ENCODE peak calls at places on chromosomes 4 and X, in six cellular contexts. Q, B, D, X, K and P are unnamed samples.

GRCh38 chr4:4320528-4320927 is 30.5 kb downstream of the ZBTB49 start:
- DNase-seq in K (no peak), B (no peak), X (no peak), Q (no peak), D (no peak), P (no peak)

GRCh38 chr4:22573198-22573597 is 57.3 kb upstream of the ADGRA3 start:
- DNase-seq in K (no peak), B (no peak), D (no peak), Q (no peak), X (no peak), P (no peak)

GRCh38 chrX:107324493-107325310 is 118.3 kb downstream of the DNAAF6 start:
- DNase-seq in D (peak), K (peak), Q (peak), B (peak), X (peak), P (peak)

GRCh38 chrX:39950035-39950688 is 147.6 kb downstream of the BCOR start:
- DNase-seq in X (no peak), Q (peak), B (peak), K (no peak), D (no peak), P (no peak)

GRCh38 chrX:39242187-39242586 is 440.9 kb downstream of the MID1IP1 start:
- DNase-seq in K (peak), X (no peak), Q (no peak), D (no peak), B (peak), P (peak)

GRCh38 chrX:28586291-28586690 is 955 bp upstream of the IL1RAPL1 start:
- DNase-seq in D (peak), X (no peak), Q (peak), B (peak), K (no peak), P (peak)

GRCh38 chr4:6658204-6658585 is 17.7 kb downstream of the MRFAP1 start:
- DNase-seq in K (no peak), D (no peak), Q (no peak), X (no peak), B (no peak), P (no peak)

GRCh38 chrX:50814701-50815476 is 895 bp upstream of the SHROOM4 start:
- DNase-seq in B (peak), X (no peak), Q (peak), K (no peak), D (no peak), P (no peak)

GRCh38 chr4:61853041-61853440 is 652.9 kb downstream of the ADGRL3 start:
- DNase-seq in X (no peak), D (no peak), K (no peak), Q (no peak), B (no peak), P (peak)

GRCh38 chr4:89486042-89486441 is 178.4 kb upstream of the GPRIN3 start:
- DNase-seq in Q (peak), D (no peak), B (peak), X (no peak), K (peak), P (no peak)

GRCh38 chr4:54118850-54119589 is 19.1 kb downstream of the GSX2 start:
- DNase-seq in D (no peak), K (no peak), X (no peak), B (peak), Q (peak), P (no peak)

GRCh38 chr4:108681321-108681809 is 31.0 kb downstream of the OSTC start:
- DNase-seq in B (no peak), K (no peak), Q (no peak), X (no peak), D (no peak), P (no peak)

GRCh38 chrX:78105944-78106650 is 2.0 kb downstream of the PGK1 start:
- DNase-seq in K (no peak), Q (no peak), X (no peak), D (no peak), B (no peak), P (no peak)

GRCh38 chr4:66681962-66682361 is 863.3 kb downstream of the CENPC start:
- DNase-seq in D (no peak), X (no peak), B (peak), K (no peak), Q (peak), P (no peak)

GRCh38 chrX:150258176-150258425 is 105.0 kb upstream of the MAMLD1 start:
- DNase-seq in K (no peak), Q (no peak), B (no peak), X (no peak), D (no peak), P (no peak)

GRCh38 chrX:51608071-51608470 is 10.6 kb downstream of the CENPVL3 start:
- DNase-seq in D (no peak), Q (peak), K (no peak), X (no peak), B (peak), P (no peak)

GRCh38 chrX:139831689-139832456 is 101.0 kb downstream of the ATP11C start:
- DNase-seq in X (no peak), K (no peak), D (no peak), B (peak), Q (peak), P (no peak)

GRCh38 chr4:10182446-10183424 is 66.1 kb upstream of the WDR1 start:
- DNase-seq in D (no peak), Q (no peak), X (no peak), K (no peak), B (no peak), P (no peak)

GRCh38 chrX:17740137-17741122 is 3.1 kb downstream of the SCML1 start:
- DNase-seq in K (no peak), Q (no peak), B (no peak), D (no peak), X (no peak), P (no peak)

GRCh38 chr4:119268466-119268865 is 53.5 kb downstream of the FABP2 start:
- DNase-seq in X (no peak), D (no peak), B (no peak), Q (no peak), K (peak), P (no peak)

GRCh38 chrX:40947276-40947675 is 138.0 kb upstream of the USP9X start:
- DNase-seq in K (peak), B (peak), D (no peak), Q (peak), X (no peak), P (no peak)

GRCh38 chr4:122346036-122346435 is 32.8 kb upstream of the ADAD1 start:
- DNase-seq in D (no peak), X (no peak), K (no peak), B (peak), Q (peak), P (no peak)

GRCh38 chrX:70264784-70265183 is 3.4 kb upstream of the ARR3 start:
- DNase-seq in D (no peak), K (no peak), X (no peak), B (no peak), Q (no peak), P (no peak)

GRCh38 chrX:95733426-95733825 is 951.2 kb upstream of the DIAPH2 start:
- DNase-seq in B (no peak), K (no peak), X (no peak), Q (no peak), D (peak), P (no peak)

GRCh38 chrX:95728446-95728845 is 956.2 kb upstream of the DIAPH2 start:
- DNase-seq in K (no peak), Q (no peak), X (no peak), B (no peak), D (peak), P (no peak)
- H4K91ac ChIP-seq in K (no peak), Q (no peak), X (no peak), B (no peak), D (no peak), P (no peak)

GRCh38 chrX:115017455-115017854 is at the start of gene IL13RA2:
- DNase-seq in K (peak), X (no peak), B (peak), D (no peak), Q (no peak), P (no peak)

GRCh38 chrX:115018944-115019343 is 1.5 kb upstream of the IL13RA2 start:
- DNase-seq in B (no peak), K (no peak), X (no peak), D (no peak), Q (no peak), P (no peak)

GRCh38 chrX:115013705-115014104 is 3.7 kb downstream of the IL13RA2 start:
- DNase-seq in D (no peak), K (peak), X (no peak), Q (peak), B (peak), P (no peak)

GRCh38 chrX:115021121-115021520 is 3.7 kb upstream of the IL13RA2 start:
- DNase-seq in X (no peak), B (no peak), Q (peak), D (no peak), K (peak), P (no peak)

DNA sequence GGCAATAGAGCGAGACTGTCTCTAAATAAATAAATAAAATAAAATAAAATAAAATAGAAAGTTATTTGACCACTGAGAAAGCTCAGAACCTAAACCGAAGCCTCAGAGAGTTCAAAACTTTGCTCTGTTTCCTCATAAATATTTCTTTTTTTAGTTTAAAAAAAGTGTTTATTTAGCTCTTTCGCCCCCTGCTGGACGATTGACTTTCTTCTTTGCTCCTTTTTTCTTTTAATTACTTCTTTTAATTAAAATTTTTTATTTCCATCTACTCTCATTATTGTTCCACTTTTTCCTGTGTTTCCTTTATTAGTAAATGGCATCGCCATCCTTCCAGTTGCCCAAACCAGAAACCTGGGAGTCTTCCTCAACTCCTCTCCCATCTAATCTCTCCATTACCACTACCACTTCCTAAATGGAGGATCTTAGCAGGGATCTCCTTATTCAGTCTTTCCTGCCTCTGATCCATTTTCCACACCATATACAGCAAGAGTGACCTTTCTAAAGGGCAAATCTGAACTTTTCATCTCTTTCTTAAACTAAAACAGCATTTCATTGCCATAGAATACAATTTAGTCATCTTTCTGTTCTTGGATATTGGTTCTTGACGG is 728 bp upstream of the IL13RA2 start:
- DNase-seq in Q (no peak), B (no peak), K (peak), X (no peak), D (no peak), P (no peak)
- H4K91ac ChIP-seq in Q (no peak), B (no peak), K (no peak), X (no peak), D (no peak), P (no peak)

GRCh38 chr4:87806520-87806919 is 7.2 kb downstream of the IBSP start:
- DNase-seq in Q (peak), X (no peak), B (no peak), K (peak), D (no peak), P (no peak)
- H4K91ac ChIP-seq in Q (no peak), X (no peak), B (no peak), K (peak), D (no peak), P (no peak)

GRCh38 chr4:146329042-146329716 is 114.8 kb downstream of the REELD1 start:
- DNase-seq in K (peak), Q (peak), B (peak), X (no peak), D (no peak), P (no peak)
- H4K91ac ChIP-seq in K (no peak), Q (no peak), B (no peak), X (no peak), D (no peak), P (no peak)